ENCODE peak calls at places on chromosomes 12 and 14, in five cellular contexts. V is Peyer's patch, A is BJ, M is adrenal gland, S is HFFc6. D is an unnamed sample.

GRCh38 chr14:81450100-81450531 is 50.0 kb upstream of the STON2 start:
- DNase-seq in V (no peak), A (no peak), M (no peak), S (no peak), D (no peak)

GRCh38 chr12:111887916-111888745 is 46.1 kb downstream of the MAPKAPK5 start:
- DNase-seq in V (no peak), A (no peak), M (peak), S (no peak), D (no peak)

GRCh38 chr12:46839232-46839631 is 13.4 kb upstream of the SLC38A4 start:
- DNase-seq in V (no peak), A (no peak), M (no peak), S (no peak), D (no peak)

GRCh38 chr12:102483466-102483865 is 3.1 kb upstream of the IGF1 start:
- DNase-seq in V (no peak), A (no peak), M (no peak), S (no peak), D (no peak)

GRCh38 chr12:6443361-6443983 is 1.3 kb upstream of the CD27 start:
- DNase-seq in V (no peak), A (no peak), M (no peak), S (no peak), D (no peak)

GRCh38 chr12:82524636-82525035 is 162.1 kb upstream of the TMTC2 start:
- DNase-seq in V (no peak), A (no peak), M (no peak), S (no peak), D (no peak)

GRCh38 chr14:84535491-84535890 is 994.5 kb upstream of the FLRT2 start:
- DNase-seq in V (no peak), A (no peak), M (no peak), S (no peak), D (no peak)

GRCh38 chr14:76957224-76957881 is 71.2 kb downstream of the IRF2BPL start:
- DNase-seq in V (no peak), A (no peak), M (no peak), S (no peak), D (no peak)

GRCh38 chr12:28799337-28799736 is 349.7 kb upstream of the FAR2 start:
- DNase-seq in V (no peak), A (no peak), M (no peak), S (no peak), D (no peak)

GRCh38 chr12:27511723-27512045 is 12.3 kb upstream of the PPFIBP1 start:
- DNase-seq in V (no peak), A (no peak), M (no peak), S (no peak), D (no peak)

GRCh38 chr14:61452452-61452851 is 131.1 kb downstream of the PRKCH start:
- DNase-seq in V (no peak), A (no peak), M (no peak), S (no peak), D (no peak)

GRCh38 chr14:59566281-59566680 is 10.3 kb downstream of the CCDC175 start:
- DNase-seq in V (no peak), A (no peak), M (no peak), S (no peak), D (no peak)

GRCh38 chr14:20680843-20681347 is 3.5 kb upstream of the RNASE4 start:
- DNase-seq in V (peak), A (no peak), M (no peak), S (no peak), D (no peak)

GRCh38 chr12:81468206-81468605 is 290.9 kb downstream of the PPFIA2 start:
- DNase-seq in V (no peak), A (no peak), M (no peak), S (no peak), D (no peak)

GRCh38 chr14:99326041-99326710 is 54.2 kb upstream of the BCL11B start:
- DNase-seq in V (no peak), A (no peak), M (no peak), S (no peak), D (no peak)

GRCh38 chr14:104093366-104094055 is 8.0 kb downstream of the ASPG start:
- DNase-seq in V (peak), A (no peak), M (no peak), S (no peak), D (no peak)

GRCh38 chr12:80632835-80633234 is 74.6 kb upstream of the MYF6 start:
- DNase-seq in V (no peak), A (no peak), M (no peak), S (no peak), D (no peak)

GRCh38 chr14:103074699-103075341 is 9.2 kb upstream of the LBHD2 start:
- DNase-seq in V (peak), A (no peak), M (peak), S (no peak), D (no peak)

GRCh38 chr12:116248433-116248832 is 29.1 kb downstream of the MED13L start:
- DNase-seq in V (no peak), A (no peak), M (no peak), S (no peak), D (no peak)

GRCh38 chr14:58488550-58488949 is 61.0 kb downstream of the KIAA0586 start:
- DNase-seq in V (no peak), A (no peak), M (peak), S (no peak), D (peak)

GRCh38 chr14:76793324-76793723 is 19.4 kb downstream of the ANGEL1 start:
- DNase-seq in V (no peak), A (no peak), M (no peak), S (no peak), D (no peak)

GRCh38 chr12:124295431-124296058 is 652 bp downstream of the RFLNA start:
- DNase-seq in V (peak), A (no peak), M (no peak), S (no peak), D (no peak)

GRCh38 chr14:96177766-96178377 is 26.8 kb upstream of the BDKRB2 start:
- DNase-seq in V (no peak), A (no peak), M (no peak), S (no peak), D (no peak)

GRCh38 chr14:72810201-72810600 is 83.7 kb downstream of the DPF3 start:
- DNase-seq in V (no peak), A (no peak), M (no peak), S (no peak), D (no peak)

GRCh38 chr14:72808564-72808963 is 85.3 kb downstream of the DPF3 start:
- DNase-seq in V (no peak), A (no peak), M (no peak), S (no peak), D (no peak)

GRCh38 chr14:72809063-72809462 is 84.8 kb downstream of the DPF3 start:
- DNase-seq in V (no peak), A (no peak), M (peak), S (no peak), D (no peak)

GRCh38 chr14:72815459-72815858 is 78.4 kb downstream of the DPF3 start:
- DNase-seq in V (no peak), A (no peak), M (no peak), S (no peak), D (no peak)

GRCh38 chr14:72812292-72812851 is 81.5 kb downstream of the DPF3 start:
- DNase-seq in V (no peak), A (no peak), M (no peak), S (no peak), D (no peak)
- TF ChIP-seq CTCF in V (no peak), A (no peak), M (no peak), S (no peak), D (no peak)

GRCh38 chr12:120265483-120266179 is at the start of gene PXN:
- DNase-seq in V (peak), A (no peak), M (peak), S (peak), D (peak)

GRCh38 chr12:120267736-120268135 is 2.2 kb upstream of the PXN start:
- DNase-seq in V (no peak), A (no peak), M (no peak), S (no peak), D (no peak)

GRCh38 chr12:120264511-120265202 is 873 bp downstream of the PXN start:
- DNase-seq in V (no peak), A (no peak), M (no peak), S (no peak), D (no peak)

GRCh38 chr12:120265203-120265482 is 387 bp downstream of the PXN start:
- DNase-seq in V (no peak), A (no peak), M (no peak), S (no peak), D (no peak)

DNA sequence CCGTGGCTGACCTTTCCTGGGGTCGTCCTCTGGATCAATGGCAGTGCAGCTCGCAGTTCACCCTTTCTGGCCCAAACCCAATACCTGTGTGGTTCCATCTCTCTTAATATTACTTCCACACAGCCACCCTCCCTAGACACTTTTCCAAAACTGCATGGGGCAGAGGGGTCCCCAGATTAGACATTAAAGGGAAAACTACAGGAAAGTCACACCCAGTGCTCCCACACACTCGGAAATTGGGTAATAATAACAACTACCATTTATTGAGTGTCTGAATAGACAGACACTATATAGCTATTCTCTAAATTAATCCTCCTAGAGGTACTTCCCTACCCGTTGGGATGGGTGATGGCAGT is 628 bp upstream of the PXN start:
- DNase-seq in V (no peak), A (no peak), M (no peak), S (no peak), D (no peak)
- TF ChIP-seq CTCF in V (no peak), A (no peak), M (no peak), S (no peak), D (no peak)

DNA sequence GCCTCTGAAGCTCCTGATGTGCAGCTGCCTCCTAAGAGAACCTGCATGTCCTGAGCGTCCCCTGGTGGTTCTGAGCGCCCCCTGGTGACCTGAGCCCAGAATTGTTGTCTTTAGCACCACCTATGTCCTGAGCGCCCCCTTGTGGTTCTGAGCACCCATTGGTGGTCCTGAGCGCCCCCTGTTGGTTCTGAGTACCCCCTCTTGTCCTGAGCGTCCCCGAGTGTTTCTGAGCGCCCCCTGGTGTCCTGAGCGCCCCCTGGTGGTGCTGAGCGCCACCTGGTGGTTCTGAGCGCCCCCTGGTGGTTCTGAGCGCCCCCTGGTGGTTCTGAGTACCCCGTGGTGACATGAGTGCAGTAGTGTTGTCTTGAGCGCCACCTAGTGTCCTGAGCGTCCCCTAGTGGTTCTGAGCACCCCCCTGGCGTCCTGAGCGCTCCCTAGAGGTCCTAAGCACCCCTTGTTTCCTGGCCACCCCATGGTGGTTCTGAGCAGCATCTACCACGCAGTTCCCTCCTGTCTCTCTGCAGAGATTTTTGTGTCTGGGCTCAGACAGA is 782.5 kb downstream of the TMEM121 start:
- DNase-seq in V (no peak), A (no peak), M (peak), S (no peak), D (peak)
- TF ChIP-seq CTCF in V (peak), A (peak), M (peak), S (peak), D (peak)

DNA sequence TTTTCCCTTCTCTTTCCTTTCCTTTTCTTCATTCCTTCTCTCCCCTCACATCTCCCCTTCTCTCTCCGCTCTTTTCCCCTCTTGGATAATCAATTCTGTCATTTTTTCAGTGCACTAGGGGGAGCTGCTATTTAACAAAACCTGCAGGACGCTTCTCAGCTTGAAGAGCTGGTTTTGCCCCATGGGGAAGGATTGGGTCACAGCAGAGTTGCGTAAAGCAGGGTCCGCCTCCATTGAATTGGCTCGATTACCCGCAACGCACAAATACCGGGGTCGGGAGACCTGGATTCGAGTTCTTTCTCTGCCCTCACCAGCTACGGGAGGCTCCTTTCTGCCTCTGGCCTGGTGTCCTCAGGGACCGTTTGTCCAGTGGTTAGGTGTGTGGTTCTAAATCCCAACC is 42.1 kb upstream of the CHGA start:
- DNase-seq in V (no peak), A (no peak), M (no peak), S (peak), D (no peak)
- TF ChIP-seq CTCF in V (no peak), A (peak), M (no peak), S (peak), D (no peak)

GRCh38 chr12:57735952-57736742 is 2.4 kb downstream of the AGAP2 start:
- DNase-seq in V (peak), A (no peak), M (no peak), S (no peak), D (no peak)
- TF ChIP-seq CTCF in V (no peak), A (peak), M (no peak), S (peak), D (no peak)

GRCh38 chr12:51244269-51244668 is 5.6 kb downstream of the DAZAP2 start:
- DNase-seq in V (no peak), A (no peak), M (no peak), S (peak), D (no peak)
- TF ChIP-seq CTCF in V (no peak), A (no peak), M (no peak), S (no peak), D (no peak)

DNA sequence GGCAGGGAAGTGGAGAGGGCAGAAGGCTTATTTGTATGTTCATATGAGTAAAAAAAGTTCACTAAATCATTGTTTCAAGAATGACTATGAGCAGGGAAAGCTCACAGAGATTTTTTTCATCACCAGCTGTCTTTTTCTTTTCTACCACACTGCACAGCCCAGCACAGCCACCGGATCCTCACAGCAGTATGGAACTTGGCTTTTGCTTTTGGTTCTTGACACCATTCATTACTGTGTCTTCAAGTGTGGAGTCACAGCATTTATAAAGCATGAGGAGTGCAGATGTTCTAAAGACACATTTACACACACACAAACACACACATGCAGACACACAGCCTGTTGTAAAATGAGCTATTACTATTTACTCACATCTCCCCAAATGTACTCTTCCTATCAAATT is 60.6 kb downstream of the BTG1 start:
- DNase-seq in V (no peak), A (no peak), M (no peak), S (no peak), D (no peak)
- TF ChIP-seq CTCF in V (no peak), A (no peak), M (no peak), S (no peak), D (no peak)

DNA sequence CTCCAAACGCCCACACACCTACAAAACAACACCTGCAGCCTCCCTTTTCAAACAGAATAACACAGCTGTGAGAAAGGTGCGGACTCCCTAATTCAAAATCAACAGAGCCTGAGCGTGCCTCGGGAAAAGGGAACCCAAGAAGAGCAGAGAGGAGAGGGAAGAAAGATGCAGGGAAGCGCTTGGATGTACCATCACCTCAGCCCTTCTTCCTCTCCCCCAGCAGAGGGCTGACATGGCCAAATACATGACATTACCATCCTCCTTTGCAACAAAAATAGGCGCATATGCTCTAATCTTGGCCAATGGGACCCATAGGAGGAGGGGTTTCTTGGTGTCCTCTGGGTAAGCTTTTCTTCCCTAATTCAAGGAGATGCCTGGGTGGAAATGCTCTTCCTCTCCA is 78.0 kb downstream of the CPSF2 start:
- DNase-seq in V (no peak), A (no peak), M (no peak), S (no peak), D (no peak)
- TF ChIP-seq CTCF in V (no peak), A (no peak), M (no peak), S (no peak), D (no peak)

GRCh38 chr14:30875788-30876053 is 1.4 kb downstream of the COCH start:
- DNase-seq in V (no peak), A (no peak), M (no peak), S (no peak), D (no peak)

GRCh38 chr14:30874999-30875787 is 834 bp downstream of the COCH start:
- DNase-seq in V (peak), A (no peak), M (no peak), S (no peak), D (no peak)

GRCh38 chr14:30873308-30874119 is 845 bp upstream of the COCH start:
- DNase-seq in V (no peak), A (no peak), M (no peak), S (no peak), D (no peak)

GRCh38 chr14:30872602-30873001 is 1.8 kb upstream of the COCH start:
- DNase-seq in V (no peak), A (no peak), M (no peak), S (no peak), D (no peak)

DNA sequence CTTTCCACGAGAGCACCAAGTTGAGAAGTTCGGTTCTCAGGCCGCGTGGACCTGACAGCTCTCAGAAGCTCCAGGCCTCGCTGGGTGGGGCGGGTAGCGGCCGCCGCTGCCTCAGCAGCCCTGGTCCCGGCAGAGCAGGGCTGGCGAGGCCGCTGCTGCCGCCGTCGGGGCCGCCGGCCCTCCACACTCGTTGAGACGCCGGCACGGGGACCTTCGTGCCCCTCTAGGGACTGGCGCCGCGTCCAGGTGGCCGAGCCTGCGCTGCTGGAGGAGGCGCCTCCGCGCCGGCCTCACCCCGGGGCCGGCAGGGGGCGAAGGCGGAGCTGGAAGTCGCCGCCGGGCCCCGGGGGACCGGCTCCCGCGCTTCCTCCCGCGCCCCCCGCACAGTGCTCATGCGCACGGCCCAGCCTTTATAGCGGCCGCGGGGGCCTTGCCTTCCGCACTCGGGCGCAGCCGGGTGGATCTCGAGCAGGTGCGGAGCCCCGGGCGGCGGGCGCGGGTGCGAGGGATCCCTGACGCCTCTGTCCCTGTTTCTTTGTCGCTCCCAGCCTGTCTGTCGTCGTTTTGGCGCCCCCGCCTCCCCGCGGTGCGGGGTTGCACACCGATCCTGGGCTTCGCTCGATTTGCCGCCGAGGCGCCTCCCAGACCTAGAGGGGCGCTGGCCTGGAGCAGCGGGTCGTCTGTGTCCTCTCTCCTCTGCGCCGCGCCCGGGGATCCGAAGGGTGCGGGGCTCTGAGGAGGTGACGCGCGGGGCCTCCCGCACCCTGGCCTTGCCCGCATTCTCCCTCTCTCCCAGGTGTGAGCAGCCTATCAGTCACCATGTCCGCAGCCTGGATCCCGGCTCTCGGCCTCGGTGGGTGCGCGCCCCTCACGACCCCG is at the start of gene COCH:
- DNase-seq in V (peak), A (no peak), M (no peak), S (no peak), D (no peak)
- TF ChIP-seq CTCF in V (no peak), A (no peak), M (no peak), S (peak), D (peak)

GRCh38 chr12:74370608-74371216 is 166.9 kb upstream of the ATXN7L3B start:
- DNase-seq in V (no peak), A (no peak), M (no peak), S (no peak), D (no peak)

GRCh38 chr12:74365178-74365964 is 172.3 kb upstream of the ATXN7L3B start:
- DNase-seq in V (no peak), A (no peak), M (no peak), S (peak), D (no peak)
- TF ChIP-seq CTCF in V (no peak), A (peak), M (peak), S (peak), D (no peak)